ENCODE peak calls at places on chromosomes 16 and 17, in four cellular contexts. I is GM12878, N is K562, V is HepG2. D is an unnamed sample.

GRCh38 chr17:72715906-72716572 is 376.4 kb downstream of the SLC39A11 start:
- DNase-seq in N (no peak), I (no peak), V (peak; percentile 94), D (no peak)

GRCh38 chr16:71788578-71788977 is 20.1 kb downstream of the AP1G1 start:
- DNase-seq in V (no peak), I (no peak), N (no peak), D (no peak)

GRCh38 chr17:75159196-75160031 is 5.1 kb upstream of the JPT1 start:
- DNase-seq in V (no peak), N (no peak), I (no peak), D (no peak)

GRCh38 chr16:21101631-21102420 is 48.8 kb downstream of the DNAH3 start:
- DNase-seq in V (peak; percentile 43), I (no peak), N (peak; percentile 50), D (no peak)

GRCh38 chr16:85479972-85480726 is 133.0 kb upstream of the GSE1 start:
- DNase-seq in I (no peak), N (no peak), V (no peak), D (peak; percentile 87)

GRCh38 chr17:47203984-47204721 is 5.0 kb upstream of the MYL4 start:
- DNase-seq in V (no peak), N (peak; percentile 56), I (no peak), D (no peak)

GRCh38 chr17:66952031-66952524 is 12.4 kb upstream of the CACNG4 start:
- DNase-seq in N (peak; percentile 22), I (no peak), V (peak; percentile 93), D (no peak)

GRCh38 chr17:28953444-28954118 is 2.3 kb upstream of the PHF12 start:
- DNase-seq in N (peak; percentile 67), I (no peak), V (peak; percentile 41), D (peak; percentile 45)

GRCh38 chr16:149024-149675 is 3.3 kb upstream of the HBZ start:
- DNase-seq in V (no peak), I (no peak), N (no peak), D (no peak)

GRCh38 chr16:67546761-67547422 is 15.4 kb upstream of the CTCF start:
- DNase-seq in V (peak; percentile 65), N (peak; percentile 78), I (no peak), D (peak; percentile 87)

GRCh38 chr16:24013733-24014645 is 178.2 kb downstream of the PRKCB start:
- DNase-seq in V (no peak), I (peak; percentile 98), N (no peak), D (no peak)

GRCh38 chr17:7673239-7673638 is 14.1 kb downstream of the TP53 start:
- DNase-seq in I (peak; percentile 3), V (peak; percentile 27), N (peak; percentile 47), D (peak; percentile 26)

GRCh38 chr16:28207425-28207824 is 4.3 kb downstream of the XPO6 start:
- DNase-seq in V (no peak), N (no peak), I (no peak), D (no peak)

DNA sequence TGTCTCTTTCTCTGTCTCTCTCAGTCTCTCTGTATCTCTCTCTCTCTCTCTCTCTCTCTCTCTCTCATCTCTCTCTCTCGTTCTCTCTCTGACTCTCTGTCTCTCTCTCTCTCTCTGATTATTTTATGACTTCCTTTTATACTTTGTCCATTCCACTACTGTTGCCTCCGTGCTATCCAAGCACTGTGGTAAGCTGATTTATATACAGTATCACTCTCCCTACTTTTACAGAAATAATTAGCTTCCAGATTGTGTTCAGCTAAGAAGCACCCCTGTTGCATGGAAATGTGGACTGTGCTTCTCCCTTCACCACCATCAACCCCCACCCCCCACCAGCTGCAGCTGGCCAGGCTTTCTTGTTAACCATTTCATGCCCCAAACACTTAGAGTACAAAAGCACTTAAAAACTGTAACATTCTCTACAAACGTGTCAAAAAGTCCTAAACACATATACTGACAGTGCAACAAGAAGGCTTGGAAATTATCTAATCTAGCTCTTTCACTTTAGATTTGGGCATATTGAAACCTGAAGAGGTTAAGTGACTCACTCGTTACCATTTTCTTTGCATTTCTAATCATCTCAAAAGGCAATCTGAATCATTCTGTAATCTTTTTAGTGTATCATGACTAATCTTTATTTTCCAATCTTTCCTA is 11.6 kb upstream of the TMEM100 start:
- DNase-seq in I (no peak), N (peak; percentile 51), V (no peak), D (no peak)
- TF ChIP-seq SP1 in I (no peak), N (no peak), V (no peak), D (no peak)

DNA sequence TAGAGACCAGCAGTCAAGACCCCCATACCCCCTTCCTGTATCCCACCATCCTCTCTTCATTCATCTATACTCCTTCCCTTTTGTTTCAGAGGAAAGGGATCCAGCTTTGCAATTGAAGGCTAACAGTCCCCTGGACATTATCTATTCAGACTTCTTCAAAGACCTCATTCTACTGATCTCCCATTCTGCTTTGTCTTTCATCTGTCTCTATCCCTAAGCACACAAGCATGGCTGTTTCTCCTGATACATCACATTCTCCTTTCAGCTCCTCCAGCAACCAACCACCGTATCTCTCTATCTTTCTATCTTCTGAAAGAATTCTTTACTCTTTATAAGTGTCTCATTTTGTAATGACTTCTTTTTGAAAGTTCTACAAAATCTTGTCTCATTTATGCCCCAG is 9.7 kb upstream of the ARHGAP17 start:
- DNase-seq in N (no peak), I (no peak), V (no peak), D (no peak)
- TF ChIP-seq TARDBP in N (no peak), I (no peak), V (no peak), D (no peak)

GRCh38 chr16:58337090-58337444 is 42.2 kb upstream of the PRSS54 start:
- DNase-seq in N (no peak), I (no peak), V (no peak), D (no peak)

GRCh38 chr16:58339452-58339938 is 44.7 kb upstream of the PRSS54 start:
- DNase-seq in I (no peak), N (no peak), V (peak; percentile 41), D (peak; percentile 48)

GRCh38 chr16:58333937-58334336 is 39.1 kb upstream of the PRSS54 start:
- DNase-seq in V (peak; percentile 21), I (no peak), N (no peak), D (no peak)

GRCh38 chr16:58336332-58337089 is 41.7 kb upstream of the PRSS54 start:
- DNase-seq in I (peak; percentile 51), V (peak; percentile 78), N (peak; percentile 89), D (peak; percentile 81)

DNA sequence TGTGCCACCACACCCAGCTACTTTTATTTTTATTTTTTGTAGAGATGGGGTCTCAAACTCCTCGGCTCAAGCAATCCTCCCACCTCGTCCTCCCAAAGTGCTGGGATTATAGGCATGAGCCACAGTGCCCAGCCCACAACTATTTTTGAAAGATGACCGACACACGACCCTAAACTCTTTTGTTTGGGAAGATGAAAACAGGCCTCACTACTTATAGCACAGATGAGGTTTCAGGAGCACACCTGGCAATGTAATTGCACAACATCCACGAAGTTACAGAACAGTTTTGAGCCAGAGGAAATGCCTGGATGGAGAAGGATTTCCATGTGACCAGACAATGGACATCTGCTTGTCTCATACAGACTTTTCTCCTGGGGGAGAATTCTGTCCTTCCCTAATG is 43.4 kb upstream of the PRSS54 start:
- DNase-seq in V (no peak), N (no peak), I (no peak), D (no peak)
- TF ChIP-seq SP1 in V (no peak), N (no peak), I (no peak), D (no peak)

GRCh38 chr16:50881953-50882352 is 140.1 kb downstream of the CYLD start:
- DNase-seq in I (no peak), V (no peak), N (no peak), D (no peak)

GRCh38 chr16:50878966-50879615 is 137.2 kb downstream of the CYLD start:
- DNase-seq in I (no peak), V (no peak), N (no peak), D (no peak)

GRCh38 chr16:50880926-50881325 is 139.0 kb downstream of the CYLD start:
- DNase-seq in N (no peak), V (no peak), I (no peak), D (no peak)

GRCh38 chr16:50879873-50880695 is 138.2 kb downstream of the CYLD start:
- DNase-seq in I (no peak), V (no peak), N (no peak), D (no peak)

DNA sequence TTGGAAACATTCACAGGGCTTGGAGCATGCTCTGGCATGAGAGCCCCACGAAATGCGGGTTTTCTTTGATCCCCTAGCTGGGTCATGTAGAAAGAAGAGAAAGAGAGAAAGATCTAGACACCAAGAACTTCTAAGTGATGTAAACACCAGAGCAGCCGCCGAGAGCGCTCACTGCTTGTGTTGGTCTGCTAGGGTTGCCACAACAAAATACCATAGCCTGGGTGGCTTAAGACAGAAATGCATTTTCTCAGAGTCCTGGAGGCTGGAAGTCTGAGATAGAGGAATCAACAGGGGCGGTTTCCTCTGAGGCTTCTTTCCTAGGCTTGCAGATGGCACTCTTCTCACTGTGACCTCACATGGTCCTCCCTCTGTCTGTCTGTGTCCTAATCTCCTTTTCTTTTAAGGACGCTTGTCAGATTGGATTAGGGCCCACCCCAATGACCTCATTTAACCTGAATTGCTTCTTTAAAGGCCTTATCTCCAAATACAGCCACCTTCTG is 139.5 kb downstream of the CYLD start:
- DNase-seq in N (peak; percentile 24), V (no peak), I (no peak), D (no peak)
- TF ChIP-seq TARDBP in N (no peak), V (no peak), I (no peak), D (no peak)